ENCODE peak calls at places on chromosomes 12 and 14, in four cellular contexts. One of them, this sample, is unnamed.

GRCh38 chr12:52242442-52243263 is 9.6 kb downstream of the KRT7 start:
- DNase-seq in astrocyte of the spinal cord: no peak
- DNase-seq in colonic mucosa: no peak
- DNase-seq in left ventricle myocardium inferior: no peak
- DNase-seq in this sample: peak

GRCh38 chr14:51738754-51739153 is 87.0 kb downstream of the FRMD6 start:
- DNase-seq in left ventricle myocardium inferior: no peak
- DNase-seq in astrocyte of the spinal cord: no peak
- DNase-seq in colonic mucosa: no peak
- DNase-seq in this sample: no peak

GRCh38 chr12:52317443-52318052 is 3.6 kb downstream of the KRT83 start:
- DNase-seq in colonic mucosa: no peak
- DNase-seq in left ventricle myocardium inferior: no peak
- DNase-seq in astrocyte of the spinal cord: no peak
- DNase-seq in this sample: no peak

GRCh38 chr12:96099986-96100385 is 64.6 kb upstream of the LTA4H start:
- DNase-seq in astrocyte of the spinal cord: no peak
- DNase-seq in left ventricle myocardium inferior: no peak
- DNase-seq in colonic mucosa: no peak
- DNase-seq in this sample: no peak

GRCh38 chr14:105195533-105196227 is 14.6 kb upstream of the NUDT14 start:
- DNase-seq in astrocyte of the spinal cord: no peak
- DNase-seq in colonic mucosa: no peak
- DNase-seq in left ventricle myocardium inferior: no peak
- DNase-seq in this sample: no peak

GRCh38 chr14:86296173-86296572 is 766.2 kb downstream of the FLRT2 start:
- DNase-seq in astrocyte of the spinal cord: peak
- DNase-seq in left ventricle myocardium inferior: no peak
- DNase-seq in colonic mucosa: no peak
- DNase-seq in this sample: no peak

GRCh38 chr14:103031956-103032355 is 25.4 kb downstream of the CDC42BPB start:
- DNase-seq in colonic mucosa: peak
- DNase-seq in astrocyte of the spinal cord: no peak
- DNase-seq in left ventricle myocardium inferior: no peak
- DNase-seq in this sample: no peak

GRCh38 chr14:36582011-36582873 is at the start of gene NKX2-8:
- DNase-seq in astrocyte of the spinal cord: no peak
- DNase-seq in colonic mucosa: no peak
- DNase-seq in left ventricle myocardium inferior: no peak
- DNase-seq in this sample: no peak

GRCh38 chr14:69240527-69241173 is 19.3 kb upstream of the GALNT16 start:
- DNase-seq in astrocyte of the spinal cord: no peak
- DNase-seq in colonic mucosa: no peak
- DNase-seq in left ventricle myocardium inferior: no peak
- DNase-seq in this sample: no peak

GRCh38 chr14:99671230-99672224 is 12.6 kb upstream of the CYP46A1 start:
- DNase-seq in colonic mucosa: peak
- DNase-seq in astrocyte of the spinal cord: no peak
- DNase-seq in left ventricle myocardium inferior: no peak
- DNase-seq in this sample: peak

GRCh38 chr12:131912526-131913274 is 16.4 kb upstream of the PUS1 start:
- DNase-seq in astrocyte of the spinal cord: peak
- DNase-seq in colonic mucosa: peak
- DNase-seq in left ventricle myocardium inferior: peak
- DNase-seq in this sample: peak

GRCh38 chr14:104321151-104322130 is 183.1 kb downstream of the KIF26A start:
- DNase-seq in left ventricle myocardium inferior: no peak
- DNase-seq in colonic mucosa: no peak
- DNase-seq in astrocyte of the spinal cord: no peak
- DNase-seq in this sample: peak

GRCh38 chr12:130104596-130105253 is 57.5 kb upstream of the FZD10 start:
- DNase-seq in left ventricle myocardium inferior: no peak
- DNase-seq in astrocyte of the spinal cord: no peak
- DNase-seq in colonic mucosa: no peak
- DNase-seq in this sample: no peak

GRCh38 chr12:115506822-115507629 is 770.5 kb downstream of the MED13L start:
- DNase-seq in left ventricle myocardium inferior: no peak
- DNase-seq in colonic mucosa: no peak
- DNase-seq in astrocyte of the spinal cord: no peak
- DNase-seq in this sample: no peak

GRCh38 chr12:122205590-122205925 is 2.0 kb downstream of the B3GNT4 start:
- DNase-seq in left ventricle myocardium inferior: no peak
- DNase-seq in colonic mucosa: no peak
- DNase-seq in astrocyte of the spinal cord: no peak
- DNase-seq in this sample: no peak

GRCh38 chr14:98446508-98446907 is 825.5 kb downstream of the BCL11B start:
- DNase-seq in left ventricle myocardium inferior: no peak
- DNase-seq in astrocyte of the spinal cord: no peak
- DNase-seq in colonic mucosa: no peak
- DNase-seq in this sample: no peak

GRCh38 chr12:100956311-100956852 is 161.8 kb downstream of the ANO4 start:
- DNase-seq in left ventricle myocardium inferior: no peak
- DNase-seq in colonic mucosa: no peak
- DNase-seq in astrocyte of the spinal cord: peak
- DNase-seq in this sample: no peak

GRCh38 chr14:99127651-99128167 is 144.3 kb downstream of the BCL11B start:
- DNase-seq in left ventricle myocardium inferior: no peak
- DNase-seq in astrocyte of the spinal cord: peak
- DNase-seq in colonic mucosa: no peak
- DNase-seq in this sample: peak

GRCh38 chr12:26275313-26276257 is 80.2 kb downstream of the SSPN start:
- DNase-seq in left ventricle myocardium inferior: no peak
- DNase-seq in colonic mucosa: no peak
- DNase-seq in astrocyte of the spinal cord: peak
- DNase-seq in this sample: no peak

GRCh38 chr12:96063046-96063445 is 27.7 kb upstream of the LTA4H start:
- DNase-seq in colonic mucosa: no peak
- DNase-seq in left ventricle myocardium inferior: no peak
- DNase-seq in astrocyte of the spinal cord: peak
- DNase-seq in this sample: no peak

GRCh38 chr12:124588689-124589318 is 21.4 kb upstream of the NCOR2 start:
- DNase-seq in left ventricle myocardium inferior: peak
- DNase-seq in colonic mucosa: no peak
- DNase-seq in astrocyte of the spinal cord: peak
- DNase-seq in this sample: peak

GRCh38 chr12:118166946-118167345 is 31.0 kb downstream of the PEBP1 start:
- DNase-seq in left ventricle myocardium inferior: no peak
- DNase-seq in astrocyte of the spinal cord: no peak
- DNase-seq in colonic mucosa: no peak
- DNase-seq in this sample: no peak

GRCh38 chr12:120903382-120903817 is 758 bp downstream of the SPPL3 start:
- DNase-seq in astrocyte of the spinal cord: peak
- DNase-seq in left ventricle myocardium inferior: peak
- DNase-seq in colonic mucosa: peak
- DNase-seq in this sample: peak

GRCh38 chr14:24397639-24398297 is 1.0 kb upstream of the NYNRIN start:
- DNase-seq in astrocyte of the spinal cord: no peak
- DNase-seq in colonic mucosa: no peak
- DNase-seq in left ventricle myocardium inferior: no peak
- DNase-seq in this sample: no peak

GRCh38 chr14:39228044-39228443 is 5.7 kb upstream of the MIA2 start:
- DNase-seq in colonic mucosa: no peak
- DNase-seq in astrocyte of the spinal cord: no peak
- DNase-seq in left ventricle myocardium inferior: no peak
- DNase-seq in this sample: no peak

GRCh38 chr12:116346222-116346621 is 68.7 kb upstream of the MED13L start:
- DNase-seq in colonic mucosa: no peak
- DNase-seq in left ventricle myocardium inferior: no peak
- DNase-seq in astrocyte of the spinal cord: peak
- DNase-seq in this sample: no peak

GRCh38 chr12:24954261-24954660 is 5.4 kb upstream of the BCAT1 start:
- DNase-seq in colonic mucosa: no peak
- DNase-seq in left ventricle myocardium inferior: no peak
- DNase-seq in astrocyte of the spinal cord: no peak
- DNase-seq in this sample: no peak

GRCh38 chr12:105102673-105103072 is 4.9 kb upstream of the WASHC4 start:
- DNase-seq in colonic mucosa: no peak
- DNase-seq in astrocyte of the spinal cord: no peak
- DNase-seq in left ventricle myocardium inferior: no peak
- DNase-seq in this sample: no peak

GRCh38 chr14:68402525-68403101 is 390.3 kb downstream of the ZFP36L1 start:
- DNase-seq in left ventricle myocardium inferior: no peak
- DNase-seq in colonic mucosa: no peak
- DNase-seq in astrocyte of the spinal cord: no peak
- DNase-seq in this sample: no peak

GRCh38 chr14:62957562-62957961 is 87.7 kb downstream of the KCNH5 start:
- DNase-seq in colonic mucosa: no peak
- DNase-seq in left ventricle myocardium inferior: no peak
- DNase-seq in astrocyte of the spinal cord: peak
- DNase-seq in this sample: no peak

GRCh38 chr12:61891632-61892031 is 368.6 kb upstream of the USP15 start:
- DNase-seq in astrocyte of the spinal cord: no peak
- DNase-seq in left ventricle myocardium inferior: no peak
- DNase-seq in colonic mucosa: no peak
- DNase-seq in this sample: no peak

GRCh38 chr12:116624516-116624915 is 65.3 kb downstream of the MAP1LC3B2 start:
- DNase-seq in left ventricle myocardium inferior: no peak
- DNase-seq in colonic mucosa: no peak
- DNase-seq in astrocyte of the spinal cord: no peak
- DNase-seq in this sample: no peak

GRCh38 chr12:54495327-54495726 is 2.2 kb upstream of the NCKAP1L start:
- DNase-seq in colonic mucosa: no peak
- DNase-seq in left ventricle myocardium inferior: no peak
- DNase-seq in astrocyte of the spinal cord: no peak
- DNase-seq in this sample: no peak

GRCh38 chr12:129002447-129002846 is 149.2 kb downstream of the GLT1D1 start:
- DNase-seq in astrocyte of the spinal cord: no peak
- DNase-seq in colonic mucosa: no peak
- DNase-seq in left ventricle myocardium inferior: no peak
- DNase-seq in this sample: no peak

GRCh38 chr12:12230275-12230674 is 36.6 kb downstream of the LRP6 start:
- DNase-seq in astrocyte of the spinal cord: no peak
- DNase-seq in left ventricle myocardium inferior: no peak
- DNase-seq in colonic mucosa: no peak
- DNase-seq in this sample: no peak

GRCh38 chr14:83419420-83419819 is 1885.8 kb upstream of the SEL1L start:
- DNase-seq in colonic mucosa: no peak
- DNase-seq in astrocyte of the spinal cord: no peak
- DNase-seq in left ventricle myocardium inferior: no peak
- DNase-seq in this sample: no peak

GRCh38 chr12:69108024-69108423 is 131.3 kb upstream of the CPSF6 start:
- DNase-seq in colonic mucosa: no peak
- DNase-seq in left ventricle myocardium inferior: no peak
- DNase-seq in astrocyte of the spinal cord: peak
- DNase-seq in this sample: no peak

GRCh38 chr14:55136241-55136640 is 7.2 kb downstream of the LGALS3 start:
- DNase-seq in colonic mucosa: no peak
- DNase-seq in left ventricle myocardium inferior: no peak
- DNase-seq in astrocyte of the spinal cord: peak
- DNase-seq in this sample: no peak

GRCh38 chr14:94514351-94514750 is 5.1 kb upstream of the SERPINA12 start:
- DNase-seq in colonic mucosa: no peak
- DNase-seq in left ventricle myocardium inferior: no peak
- DNase-seq in astrocyte of the spinal cord: no peak
- DNase-seq in this sample: no peak

DNA sequence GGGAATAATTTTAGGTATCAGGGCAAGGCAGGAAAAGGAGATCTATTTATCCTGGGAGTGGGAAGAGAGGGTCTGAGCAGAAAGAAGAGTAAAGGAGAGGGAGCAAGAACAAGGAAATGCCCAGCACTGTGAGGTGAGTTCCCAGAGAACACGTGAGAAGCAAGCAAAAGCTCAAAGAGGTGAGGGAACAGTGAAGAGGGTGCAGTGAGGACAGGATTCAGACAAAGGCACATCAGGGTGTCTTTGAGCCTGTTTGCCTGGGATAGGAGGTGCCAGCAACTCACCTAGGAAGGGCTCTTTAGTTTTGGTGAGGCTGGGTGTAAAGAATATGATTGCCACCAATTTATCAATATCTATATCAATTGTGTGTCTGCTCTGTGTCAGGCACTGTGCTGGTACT is 88.9 kb upstream of the NRXN3 start:
- DNase-seq in left ventricle myocardium inferior: no peak
- DNase-seq in colonic mucosa: no peak
- DNase-seq in astrocyte of the spinal cord: no peak
- DNase-seq in this sample: no peak
- TF ChIP-seq CTCF in left ventricle myocardium inferior: no peak
- TF ChIP-seq CTCF in colonic mucosa: no peak
- TF ChIP-seq CTCF in astrocyte of the spinal cord: no peak
- TF ChIP-seq CTCF in this sample: no peak

GRCh38 chr14:65415613-65416012 is 3.1 kb downstream of the FUT8 start:
- DNase-seq in left ventricle myocardium inferior: no peak
- DNase-seq in colonic mucosa: no peak
- DNase-seq in astrocyte of the spinal cord: no peak
- DNase-seq in this sample: no peak
- H3K4me3 ChIP-seq in left ventricle myocardium inferior: no peak
- H3K4me3 ChIP-seq in colonic mucosa: no peak
- H3K4me3 ChIP-seq in astrocyte of the spinal cord: no peak
- H3K4me3 ChIP-seq in this sample: no peak

DNA sequence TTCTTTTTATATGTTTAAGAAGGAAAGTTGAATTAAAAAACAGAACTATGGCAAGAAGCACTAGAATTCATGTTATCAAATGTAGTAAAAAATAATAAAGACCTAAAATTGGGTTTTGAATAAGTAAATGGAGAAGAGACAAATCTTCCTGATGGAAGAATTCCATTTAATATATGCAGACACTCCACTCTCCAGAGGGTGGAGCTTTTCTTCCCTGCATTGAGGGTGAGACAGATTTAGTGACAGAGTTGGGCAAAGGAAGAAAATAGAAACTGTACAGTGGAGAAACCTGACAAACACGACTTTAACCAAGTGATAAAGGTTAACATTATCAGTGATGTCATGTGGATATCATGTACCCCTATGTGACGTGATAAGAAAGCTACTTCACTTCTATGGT is 217.6 kb downstream of the PRKD1 start:
- DNase-seq in astrocyte of the spinal cord: no peak
- DNase-seq in left ventricle myocardium inferior: no peak
- DNase-seq in colonic mucosa: no peak
- DNase-seq in this sample: no peak
- TF ChIP-seq CTCF in astrocyte of the spinal cord: peak
- TF ChIP-seq CTCF in left ventricle myocardium inferior: peak
- TF ChIP-seq CTCF in colonic mucosa: no peak
- TF ChIP-seq CTCF in this sample: no peak

GRCh38 chr12:6935221-6935550 is 7.4 kb downstream of the ATN1 start:
- DNase-seq in colonic mucosa: no peak
- DNase-seq in left ventricle myocardium inferior: no peak
- DNase-seq in astrocyte of the spinal cord: no peak
- DNase-seq in this sample: no peak

GRCh38 chr12:6936642-6937480 is 6.8 kb upstream of the RNU7-1 start:
- DNase-seq in left ventricle myocardium inferior: no peak
- DNase-seq in colonic mucosa: no peak
- DNase-seq in astrocyte of the spinal cord: no peak
- DNase-seq in this sample: no peak

GRCh38 chr12:6935551-6936377 is 7.9 kb upstream of the RNU7-1 start:
- DNase-seq in left ventricle myocardium inferior: no peak
- DNase-seq in colonic mucosa: no peak
- DNase-seq in astrocyte of the spinal cord: no peak
- DNase-seq in this sample: no peak

GRCh38 chr12:6937481-6938352 is 5.9 kb upstream of the RNU7-1 start:
- DNase-seq in astrocyte of the spinal cord: peak
- DNase-seq in colonic mucosa: peak
- DNase-seq in left ventricle myocardium inferior: peak
- DNase-seq in this sample: peak

DNA sequence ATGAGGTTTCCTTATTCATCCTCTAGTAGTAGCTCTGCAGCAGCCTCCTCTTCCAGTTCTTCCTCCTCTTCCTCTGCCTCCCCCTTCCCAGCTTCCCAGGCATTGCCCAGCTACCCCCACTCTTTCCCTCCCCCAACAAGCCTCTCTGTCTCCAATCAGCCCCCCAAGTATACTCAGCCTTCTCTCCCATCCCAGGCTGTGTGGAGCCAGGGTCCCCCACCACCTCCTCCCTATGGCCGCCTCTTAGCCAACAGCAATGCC is 7.3 kb upstream of the RNU7-1 start:
- DNase-seq in left ventricle myocardium inferior: no peak
- DNase-seq in astrocyte of the spinal cord: no peak
- DNase-seq in colonic mucosa: no peak
- DNase-seq in this sample: no peak
- H3K4me3 ChIP-seq in left ventricle myocardium inferior: no peak
- H3K4me3 ChIP-seq in astrocyte of the spinal cord: no peak
- H3K4me3 ChIP-seq in colonic mucosa: no peak
- H3K4me3 ChIP-seq in this sample: no peak